ENCODE peak calls at places on chromosomes 1 and 21, in six cellular contexts. One of them, this sample, is unnamed.

GRCh38 chr1:197799271-197799670 is 24.0 kb upstream of the DENND1B start:
- DNase-seq in GM12878: no peak
- DNase-seq in H9: peak; percentile 34
- DNase-seq in fibroblast of lung: peak; percentile 91
- DNase-seq in MM.1S: no peak
- DNase-seq in colonic mucosa: no peak
- DNase-seq in this sample: peak; percentile 47

GRCh38 chr21:33865996-33866575 is 49.5 kb downstream of the ATP5PO start:
- DNase-seq in GM12878: no peak
- DNase-seq in H9: no peak
- DNase-seq in fibroblast of lung: no peak
- DNase-seq in MM.1S: no peak
- DNase-seq in colonic mucosa: no peak
- DNase-seq in this sample: no peak

GRCh38 chr1:156100205-156100995 is 14.1 kb upstream of the LMNA start:
- DNase-seq in GM12878: no peak
- DNase-seq in H9: no peak
- DNase-seq in fibroblast of lung: no peak
- DNase-seq in MM.1S: no peak
- DNase-seq in colonic mucosa: no peak
- DNase-seq in this sample: peak; percentile 73

GRCh38 chr1:46422261-46422871 is 28.2 kb downstream of the FAAH start:
- DNase-seq in GM12878: no peak
- DNase-seq in H9: no peak
- DNase-seq in fibroblast of lung: no peak
- DNase-seq in MM.1S: no peak
- DNase-seq in colonic mucosa: no peak
- DNase-seq in this sample: no peak

GRCh38 chr1:177170756-177171535 is at the start of gene BRINP2:
- DNase-seq in GM12878: no peak
- DNase-seq in H9: peak; percentile 94
- DNase-seq in fibroblast of lung: peak; percentile 37
- DNase-seq in MM.1S: peak; percentile 94
- DNase-seq in colonic mucosa: peak; percentile 24
- DNase-seq in this sample: peak; percentile 67

GRCh38 chr1:114116086-114116485 is 37.6 kb downstream of the SYT6 start:
- DNase-seq in GM12878: no peak
- DNase-seq in H9: no peak
- DNase-seq in fibroblast of lung: no peak
- DNase-seq in MM.1S: no peak
- DNase-seq in colonic mucosa: no peak
- DNase-seq in this sample: no peak

GRCh38 chr1:205950280-205950679 is 7.0 kb upstream of the SLC26A9 start:
- DNase-seq in GM12878: no peak
- DNase-seq in H9: no peak
- DNase-seq in fibroblast of lung: peak; percentile 81
- DNase-seq in MM.1S: no peak
- DNase-seq in colonic mucosa: no peak
- DNase-seq in this sample: peak; percentile 90

GRCh38 chr1:223180803-223181321 is 37.8 kb upstream of the TLR5 start:
- DNase-seq in GM12878: peak; percentile 12
- DNase-seq in H9: no peak
- DNase-seq in fibroblast of lung: peak; percentile 74
- DNase-seq in MM.1S: no peak
- DNase-seq in colonic mucosa: no peak
- DNase-seq in this sample: peak; percentile 76

GRCh38 chr1:180188103-180188506 is 33.4 kb downstream of the QSOX1 start:
- DNase-seq in GM12878: no peak
- DNase-seq in H9: peak; percentile 74
- DNase-seq in fibroblast of lung: peak; percentile 34
- DNase-seq in MM.1S: peak; percentile 54
- DNase-seq in colonic mucosa: peak; percentile 71
- DNase-seq in this sample: peak; percentile 50

GRCh38 chr1:198498881-198499280 is 41.6 kb downstream of the ATP6V1G3 start:
- DNase-seq in GM12878: no peak
- DNase-seq in H9: no peak
- DNase-seq in fibroblast of lung: peak; percentile 73
- DNase-seq in MM.1S: no peak
- DNase-seq in colonic mucosa: no peak
- DNase-seq in this sample: peak; percentile 55

GRCh38 chr1:152884506-152884905 is 6.4 kb downstream of the SMCP start:
- DNase-seq in GM12878: no peak
- DNase-seq in H9: no peak
- DNase-seq in fibroblast of lung: no peak
- DNase-seq in MM.1S: no peak
- DNase-seq in colonic mucosa: no peak
- DNase-seq in this sample: no peak

GRCh38 chr1:26288311-26288941 is 8.5 kb downstream of the SH3BGRL3 start:
- DNase-seq in GM12878: no peak
- DNase-seq in H9: no peak
- DNase-seq in fibroblast of lung: peak; percentile 27
- DNase-seq in MM.1S: no peak
- DNase-seq in colonic mucosa: peak; percentile 51
- DNase-seq in this sample: no peak

GRCh38 chr1:6111571-6111970 is 65.9 kb downstream of the KCNAB2 start:
- DNase-seq in GM12878: no peak
- DNase-seq in H9: no peak
- DNase-seq in fibroblast of lung: no peak
- DNase-seq in MM.1S: no peak
- DNase-seq in colonic mucosa: no peak
- DNase-seq in this sample: peak; percentile 83

GRCh38 chr1:221392453-221392852 is 349.4 kb downstream of the DUSP10 start:
- DNase-seq in GM12878: no peak
- DNase-seq in H9: no peak
- DNase-seq in fibroblast of lung: peak; percentile 89
- DNase-seq in MM.1S: no peak
- DNase-seq in colonic mucosa: no peak
- DNase-seq in this sample: peak; percentile 64

GRCh38 chr1:226692067-226692792 is 46.9 kb downstream of the ITPKB start:
- DNase-seq in GM12878: no peak
- DNase-seq in H9: no peak
- DNase-seq in fibroblast of lung: no peak
- DNase-seq in MM.1S: no peak
- DNase-seq in colonic mucosa: no peak
- DNase-seq in this sample: no peak
- H3K27ac ChIP-seq in GM12878: no peak overlapping the region
- H3K27ac ChIP-seq in H9: no peak overlapping the region
- H3K27ac ChIP-seq in fibroblast of lung: no peak overlapping the region
- H3K27ac ChIP-seq in MM.1S: no peak overlapping the region
- H3K27ac ChIP-seq in colonic mucosa: peak overlapping the region; percentile 32
- H3K27ac ChIP-seq in this sample: no peak overlapping the region

DNA sequence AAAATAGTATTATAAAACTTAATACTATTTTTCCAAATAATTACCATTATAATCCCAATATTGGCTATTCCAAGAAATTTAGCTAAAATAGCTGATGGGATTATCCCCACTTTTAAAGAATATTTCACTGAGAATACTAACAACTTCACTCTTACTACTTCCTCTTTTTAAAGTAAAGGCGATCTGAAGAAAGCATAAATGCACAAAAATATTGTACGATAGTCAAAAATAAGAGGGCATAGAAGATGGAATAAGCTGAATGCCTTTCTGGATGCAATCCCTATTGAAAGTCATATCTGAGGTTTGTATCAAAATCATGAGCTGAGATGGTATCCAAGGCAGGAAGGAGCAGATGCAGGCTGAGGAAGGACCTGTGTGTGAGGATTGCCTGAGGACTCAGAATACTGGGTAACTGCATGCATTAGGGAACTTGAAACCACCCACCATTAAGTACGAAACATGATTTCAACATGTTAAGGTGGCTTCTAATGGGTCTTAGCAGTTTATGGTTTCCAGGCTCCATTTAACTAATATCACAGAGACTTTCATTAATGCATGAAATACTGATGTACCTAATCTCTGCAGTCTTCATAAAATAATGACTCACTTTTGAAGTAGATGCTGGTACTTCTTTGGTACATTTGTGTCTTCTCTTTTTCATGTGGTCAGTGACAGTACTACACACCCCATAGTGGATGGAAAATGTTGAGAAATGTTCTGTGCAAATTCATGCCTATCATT is 29.6 kb upstream of the RGS1 start:
- DNase-seq in GM12878: peak; percentile 87
- DNase-seq in H9: no peak
- DNase-seq in fibroblast of lung: no peak
- DNase-seq in MM.1S: no peak
- DNase-seq in colonic mucosa: no peak
- DNase-seq in this sample: no peak
- TF ChIP-seq CTCF in GM12878: no peak
- TF ChIP-seq CTCF in H9: no peak
- TF ChIP-seq CTCF in fibroblast of lung: peak; percentile 29
- TF ChIP-seq CTCF in MM.1S: peak; percentile 36
- TF ChIP-seq CTCF in colonic mucosa: no peak
- TF ChIP-seq CTCF in this sample: no peak

GRCh38 chr1:226370144-226370923 is 37.6 kb downstream of the PARP1 start:
- DNase-seq in GM12878: no peak
- DNase-seq in H9: no peak
- DNase-seq in fibroblast of lung: no peak
- DNase-seq in MM.1S: no peak
- DNase-seq in colonic mucosa: no peak
- DNase-seq in this sample: no peak
- H3K9ac ChIP-seq in GM12878: peak overlapping the region; percentile 65
- H3K9ac ChIP-seq in H9: no peak overlapping the region
- H3K9ac ChIP-seq in fibroblast of lung: no peak overlapping the region
- H3K9ac ChIP-seq in MM.1S: no peak overlapping the region
- H3K9ac ChIP-seq in colonic mucosa: no peak overlapping the region
- H3K9ac ChIP-seq in this sample: no peak overlapping the region

DNA sequence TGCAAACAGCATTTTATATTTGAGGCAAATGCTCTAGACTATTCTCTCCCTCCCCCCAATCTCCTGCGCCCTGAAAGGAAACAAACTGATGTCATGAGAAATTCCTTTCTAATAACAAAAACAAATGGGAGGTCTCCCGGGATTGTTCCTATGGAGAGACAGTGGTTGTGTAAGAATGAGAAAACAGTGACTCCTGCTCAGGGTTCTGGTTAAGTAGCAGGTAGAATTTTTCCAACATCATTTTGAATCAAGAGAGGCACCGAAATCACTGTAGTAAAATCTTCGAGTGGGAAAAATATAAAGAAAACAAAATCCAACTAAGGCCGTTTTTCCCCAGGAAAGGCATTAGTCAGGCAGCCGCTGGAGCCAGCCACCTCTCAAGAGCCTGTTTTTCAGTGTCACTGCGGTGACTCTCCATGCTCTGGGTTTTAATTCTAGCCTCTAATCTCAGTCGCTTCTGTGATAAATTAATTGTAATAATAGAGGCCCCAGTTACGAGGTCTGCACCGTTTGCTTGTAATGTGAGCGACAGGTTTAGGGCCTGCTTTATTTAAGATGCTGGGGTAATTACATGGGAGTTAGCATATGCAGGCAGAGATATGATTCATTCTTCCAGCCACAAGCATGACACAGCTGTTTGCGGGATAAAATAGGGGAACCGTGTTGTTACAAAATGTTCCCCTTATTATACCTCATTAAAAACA is 80.3 kb downstream of the RNF220 start:
- DNase-seq in GM12878: no peak
- DNase-seq in H9: no peak
- DNase-seq in fibroblast of lung: peak; percentile 88
- DNase-seq in MM.1S: no peak
- DNase-seq in colonic mucosa: no peak
- DNase-seq in this sample: peak; percentile 69
- H3K27ac ChIP-seq in GM12878: no peak overlapping the region
- H3K27ac ChIP-seq in H9: no peak overlapping the region
- H3K27ac ChIP-seq in fibroblast of lung: no peak overlapping the region
- H3K27ac ChIP-seq in MM.1S: no peak overlapping the region
- H3K27ac ChIP-seq in colonic mucosa: no peak overlapping the region
- H3K27ac ChIP-seq in this sample: no peak overlapping the region

This sample was measured in mammary epithelial cell.